ENCODE peak calls at places on chromosomes 1 and 21, in seven cellular contexts. Q is IMR-90; X is dorsolateral prefrontal cortex; I is ovary; M is thoracic aorta; D is DND-41; S is CD8-positive, alpha-beta T cell. K is an unnamed sample. For H3K27me3, the result is how much of the 10 kb centered on the place peaks cover.

GRCh38 chr21:44298301-44298700 is 1.6 kb upstream of the PFKL start:
- DNase-seq in S (no peak), I (no peak), M (no peak), Q (peak), D (no peak), X (no peak), K (no peak)

GRCh38 chr1:162062542-162063015 is 6.9 kb upstream of the NOS1AP start:
- DNase-seq in I (no peak), Q (peak), S (no peak), X (no peak), D (no peak), M (no peak), K (peak)

GRCh38 chr1:66261370-66261769 is 272.6 kb upstream of the SGIP1 start:
- DNase-seq in Q (no peak), D (no peak), X (no peak), M (no peak), S (no peak), I (no peak), K (no peak)

GRCh38 chr1:10378071-10378841 is 20.6 kb upstream of the PGD start:
- DNase-seq in X (no peak), Q (peak), M (no peak), I (peak), D (no peak), S (no peak), K (no peak)

GRCh38 chr21:14711287-14711686 is 165.2 kb upstream of the SAMSN1 start:
- DNase-seq in I (no peak), D (no peak), X (no peak), Q (no peak), M (no peak), S (no peak), K (no peak)

GRCh38 chr21:38410451-38410850 is 87.8 kb downstream of the ERG start:
- DNase-seq in Q (no peak), M (no peak), S (no peak), X (no peak), I (no peak), D (no peak), K (no peak)

GRCh38 chr1:24369199-24369598 is 44.4 kb downstream of the STPG1 start:
- DNase-seq in M (no peak), S (no peak), I (no peak), Q (no peak), X (no peak), D (no peak), K (no peak)

GRCh38 chr1:224357626-224358124 is 996 bp downstream of the CNIH4 start:
- DNase-seq in M (no peak), I (no peak), Q (peak), X (no peak), D (no peak), S (no peak), K (no peak)

GRCh38 chr1:244052728-244053312 is 1.7 kb downstream of the ZBTB18 start:
- DNase-seq in Q (no peak), D (no peak), S (no peak), I (no peak), M (no peak), X (no peak), K (no peak)
- H3K4me3 ChIP-seq in Q (no peak), D (no peak), S (no peak), I (no peak), M (no peak), X (peak), K (no peak)

GRCh38 chr21:33099131-33099530 is 29.2 kb downstream of the OLIG1 start:
- DNase-seq in I (no peak), M (no peak), D (no peak), S (no peak), Q (no peak), X (no peak), K (no peak)
- H3K27me3 ChIP-seq in I (under half), M (under half), D (under half), S (under half), Q (under half), X (under half), K (under half)

GRCh38 chr1:952603-953002 is 6.5 kb downstream of the NOC2L start:
- DNase-seq in Q (no peak), M (no peak), X (no peak), S (no peak), I (no peak), D (no peak), K (no peak)

GRCh38 chr1:950881-951280 is 8.2 kb downstream of the NOC2L start:
- DNase-seq in I (no peak), M (no peak), Q (no peak), D (no peak), X (no peak), S (no peak), K (no peak)

GRCh38 chr1:952201-952600 is 6.9 kb downstream of the NOC2L start:
- DNase-seq in Q (no peak), I (no peak), X (no peak), D (no peak), S (no peak), M (no peak), K (no peak)

GRCh38 chr1:950268-950667 is 8.8 kb downstream of the NOC2L start:
- DNase-seq in Q (no peak), D (no peak), X (no peak), I (no peak), M (no peak), S (no peak), K (no peak)

DNA sequence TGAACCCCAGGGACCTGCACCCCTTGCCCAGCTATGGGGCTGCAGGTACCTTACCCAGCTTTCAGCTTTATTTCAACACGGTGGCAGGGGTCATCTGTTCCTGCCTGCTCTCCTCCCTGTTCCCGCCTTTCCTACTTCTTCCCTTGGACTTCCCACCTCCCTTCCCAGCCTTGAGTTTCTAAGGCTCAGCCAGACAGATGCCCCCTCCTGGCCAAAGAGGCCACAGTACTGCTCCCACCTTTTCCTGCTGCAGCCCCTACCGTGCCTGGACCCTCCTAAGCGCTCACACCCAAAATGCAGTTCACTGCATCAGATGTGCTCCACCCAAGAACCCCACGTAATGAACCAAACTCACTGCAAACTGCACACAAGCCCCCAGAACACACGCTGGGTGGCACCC is 7.7 kb downstream of the NOC2L start:
- DNase-seq in S (no peak), X (no peak), I (no peak), D (no peak), Q (peak), M (no peak), K (no peak)
- TF ChIP-seq CTCF in S (no peak), X (no peak), I (no peak), D (peak), Q (peak), M (no peak), K (peak)

DNA sequence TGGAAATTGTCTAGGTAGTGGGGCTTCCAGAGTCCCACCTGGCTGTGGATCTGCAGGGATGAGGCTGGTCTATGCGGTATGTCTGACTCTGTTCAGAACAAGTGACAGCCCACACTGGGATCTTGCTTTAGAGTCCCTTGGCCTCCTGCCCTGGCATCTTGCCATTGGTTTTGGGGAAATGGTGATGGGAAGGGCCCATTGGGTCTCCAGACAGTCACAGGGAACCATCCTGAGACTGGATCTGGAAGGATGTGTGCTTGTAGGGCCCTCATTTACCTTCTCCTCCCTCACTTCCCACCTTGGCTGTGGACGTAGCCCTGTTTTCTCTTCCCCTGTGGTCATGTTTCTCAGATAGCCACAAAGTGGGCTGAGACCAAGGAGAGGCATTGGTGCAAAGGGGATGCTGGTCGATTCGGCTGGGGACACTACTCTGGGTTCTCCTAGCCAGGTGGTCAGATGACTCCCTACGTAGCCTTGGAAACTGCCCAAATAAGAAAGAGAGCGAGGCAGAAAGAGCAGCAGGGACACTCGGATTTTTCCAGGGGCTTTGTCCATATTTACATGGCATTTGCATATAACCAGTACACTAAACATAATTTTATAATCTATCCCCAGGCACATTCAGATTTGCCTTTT is 15.1 kb downstream of the SOX13 start:
- DNase-seq in M (no peak), X (no peak), Q (no peak), I (peak), D (no peak), S (no peak), K (no peak)
- H3K4me3 ChIP-seq in M (no peak), X (no peak), Q (no peak), I (peak), D (no peak), S (no peak), K (no peak)

GRCh38 chr1:119009300-119009660 is 21.1 kb upstream of the TBX15 start:
- DNase-seq in M (no peak), Q (no peak), S (no peak), X (no peak), D (no peak), I (no peak), K (no peak)
- H3K27me3 ChIP-seq in M (under half), Q (half or more), S (under half), X (half or more), D (under half), I (under half), K (under half)

GRCh38 chr1:233020441-233020840 is 70.0 kb downstream of the NTPCR start:
- DNase-seq in D (no peak), X (no peak), Q (peak), M (no peak), I (no peak), S (no peak), K (no peak)

GRCh38 chr1:233022246-233022645 is 71.8 kb downstream of the NTPCR start:
- DNase-seq in D (no peak), I (no peak), S (no peak), X (no peak), M (no peak), Q (no peak), K (no peak)

GRCh38 chr1:233025566-233025965 is 75.2 kb downstream of the NTPCR start:
- DNase-seq in D (no peak), Q (peak), M (no peak), X (no peak), S (no peak), I (no peak), K (no peak)

GRCh38 chr1:233019921-233020320 is 69.5 kb downstream of the NTPCR start:
- DNase-seq in I (no peak), S (no peak), D (no peak), M (no peak), X (no peak), Q (peak), K (no peak)

DNA sequence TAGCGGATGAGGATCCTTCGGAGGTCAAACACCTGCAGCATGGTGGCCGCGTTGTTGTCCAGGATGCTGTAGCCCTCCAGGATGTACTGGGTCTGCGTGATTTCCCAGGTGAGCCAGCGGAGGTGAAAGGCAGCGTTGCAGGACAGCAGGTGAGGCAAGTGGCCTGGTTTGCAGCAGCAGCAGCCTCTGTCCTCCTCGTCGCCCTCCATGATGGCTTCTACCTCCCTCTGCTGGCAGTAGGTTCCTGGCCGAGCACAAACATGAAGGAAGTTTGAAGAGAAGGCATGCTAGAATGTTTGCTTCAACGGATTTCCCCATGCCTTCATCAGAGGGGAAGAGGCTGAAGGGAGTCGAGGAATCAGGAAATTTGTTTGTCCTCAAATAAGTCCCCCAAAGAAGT is 74.7 kb downstream of the NTPCR start:
- DNase-seq in M (no peak), X (no peak), D (peak), I (no peak), S (no peak), Q (peak), K (no peak)
- TF ChIP-seq CTCF in M (no peak), X (peak), D (peak), I (no peak), S (no peak), Q (peak), K (peak)

GRCh38 chr1:163072658-163073057 is 3.5 kb downstream of the RGS4 start:
- DNase-seq in M (no peak), X (no peak), D (no peak), I (no peak), S (no peak), Q (peak), K (no peak)

GRCh38 chr1:163069142-163069541 is at the start of gene RGS4:
- DNase-seq in S (no peak), I (peak), Q (peak), D (no peak), X (no peak), M (peak), K (peak)

GRCh38 chr1:163069655-163070277 is 605 bp downstream of the RGS4 start:
- DNase-seq in Q (no peak), I (no peak), S (no peak), D (no peak), M (no peak), X (no peak), K (no peak)

GRCh38 chr1:163074004-163074403 is 4.8 kb downstream of the RGS4 start:
- DNase-seq in X (no peak), Q (no peak), S (no peak), M (no peak), I (no peak), D (no peak), K (no peak)

DNA sequence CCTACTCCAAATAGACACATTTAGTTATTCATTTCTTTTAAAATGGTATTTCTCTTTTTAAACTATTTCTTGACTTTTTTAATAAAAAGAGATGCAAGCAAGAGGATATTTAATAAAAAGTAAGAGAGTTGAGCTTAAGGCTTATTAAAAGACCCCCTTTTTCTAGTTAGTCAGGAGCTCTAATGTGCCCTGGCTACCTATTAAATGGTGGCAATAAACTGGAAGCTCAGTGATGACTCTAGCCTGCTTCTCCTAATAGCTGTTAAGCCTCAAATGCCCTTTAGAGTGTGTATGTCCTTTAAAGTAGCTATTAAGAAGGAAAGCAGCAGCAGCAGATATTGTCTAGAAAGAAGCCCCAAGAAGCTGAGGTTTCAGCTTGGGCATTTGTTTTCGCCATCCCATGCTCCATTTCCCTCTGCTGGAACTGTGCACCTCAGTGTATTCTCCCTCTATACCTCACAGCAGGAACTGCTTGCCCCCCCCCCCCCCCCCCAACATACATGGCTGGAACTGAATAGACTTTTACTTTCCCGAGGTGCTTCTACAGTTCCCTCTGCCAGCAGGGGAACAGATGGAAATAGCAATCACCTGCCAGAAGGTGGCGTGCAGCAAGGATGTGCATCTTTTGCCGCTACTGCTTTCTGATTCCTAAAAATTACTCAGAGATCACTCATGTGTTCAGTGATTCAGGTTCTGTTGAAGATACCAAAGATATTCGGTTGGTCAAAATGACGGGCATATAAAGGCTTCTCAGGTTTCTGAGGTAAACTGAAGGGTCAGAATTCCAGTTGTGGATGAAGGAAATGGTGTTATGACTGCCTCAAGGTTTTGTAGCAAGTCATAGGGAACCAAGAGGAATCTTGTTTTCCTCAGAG is 2.5 kb downstream of the RGS4 start:
- DNase-seq in M (peak), S (no peak), D (peak), Q (peak), X (no peak), I (peak), K (peak)
- H3K4me3 ChIP-seq in M (peak), S (no peak), D (no peak), Q (no peak), X (peak), I (no peak), K (peak)

GRCh38 chr1:3113741-3114056 is 44.7 kb downstream of the PRDM16 start:
- DNase-seq in D (no peak), M (no peak), Q (no peak), S (no peak), X (no peak), I (no peak), K (no peak)

GRCh38 chr1:3113047-3113740 is 44.2 kb downstream of the PRDM16 start:
- DNase-seq in X (no peak), S (no peak), M (no peak), I (peak), D (no peak), Q (no peak), K (no peak)

GRCh38 chr1:3114131-3114744 is 45.2 kb downstream of the PRDM16 start:
- DNase-seq in D (no peak), S (no peak), I (no peak), X (no peak), Q (no peak), M (no peak), K (no peak)

GRCh38 chr1:3111616-3112021 is 42.6 kb downstream of the PRDM16 start:
- DNase-seq in X (no peak), D (no peak), S (no peak), I (no peak), M (no peak), Q (no peak), K (no peak)

GRCh38 chr1:3112526-3112925 is 43.5 kb downstream of the PRDM16 start:
- DNase-seq in I (no peak), Q (no peak), X (no peak), M (no peak), D (no peak), S (no peak), K (no peak)
- H3K27me3 ChIP-seq in I (under half), Q (under half), X (under half), M (under half), D (under half), S (under half), K (under half)